ENCODE peak calls at places on chromosomes 3 and 15, in four cellular contexts. P is right cardiac atrium, H is lower lobe of right lung, K is lung. R is an unnamed sample. For H3K4me1, the result is how much of the 10 kb centered on the place peaks cover.

GRCh38 chr3:141913150-141913811 is 36.8 kb downstream of the ATP1B3 start:
- DNase-seq in H (no peak), K (peak), P (no peak), R (no peak)

GRCh38 chr3:100456745-100457144 is 35.7 kb upstream of the TMEM45A start:
- DNase-seq in K (no peak), P (no peak), H (no peak), R (no peak)

GRCh38 chr3:48997714-48998637 is 7.9 kb downstream of the P4HTM start:
- DNase-seq in H (no peak), P (no peak), K (no peak), R (no peak)

GRCh38 chr3:119294402-119294888 is 262 bp downstream of the ARHGAP31 start:
- DNase-seq in K (peak), H (peak), P (peak), R (peak)

GRCh38 chr3:55725681-55726500 is 238.8 kb upstream of the WNT5A start:
- DNase-seq in H (no peak), K (no peak), P (no peak), R (no peak)

GRCh38 chr3:150253622-150254021 is 154.5 kb upstream of the TSC22D2 start:
- DNase-seq in P (no peak), H (no peak), K (no peak), R (peak)

GRCh38 chr15:77542491-77543001 is 90.2 kb downstream of the LINGO1 start:
- DNase-seq in P (no peak), H (no peak), K (no peak), R (no peak)

GRCh38 chr3:79685108-79685507 is 82.7 kb downstream of the ROBO1 start:
- DNase-seq in K (no peak), H (no peak), P (no peak), R (no peak)

GRCh38 chr3:132804498-132804897 is 82.3 kb upstream of the NPHP3 start:
- DNase-seq in H (no peak), P (peak), K (no peak), R (no peak)

GRCh38 chr15:31398677-31399260 is 72.1 kb downstream of the KLF13 start:
- DNase-seq in K (no peak), P (peak), H (no peak), R (no peak)

GRCh38 chr3:73674280-73674679 is 49.5 kb upstream of the PDZRN3 start:
- DNase-seq in K (no peak), P (no peak), H (no peak), R (no peak)

GRCh38 chr3:66110840-66111239 is 72.1 kb upstream of the MAGI1 start:
- DNase-seq in K (no peak), H (no peak), P (peak), R (no peak)

GRCh38 chr3:100069472-100069871 is 44.8 kb downstream of the FILIP1L start:
- DNase-seq in P (no peak), H (no peak), K (no peak), R (no peak)

GRCh38 chr3:53114412-53115074 is 15.7 kb downstream of the RFT1 start:
- DNase-seq in P (no peak), K (no peak), H (no peak), R (no peak)

GRCh38 chr3:150090877-150091276 is 120.2 kb upstream of the PFN2 start:
- DNase-seq in P (no peak), H (no peak), K (no peak), R (no peak)

GRCh38 chr3:194382892-194383223 is 13.3 kb upstream of the LRRC15 start:
- DNase-seq in K (no peak), P (no peak), H (no peak), R (no peak)

GRCh38 chr3:69871256-69871655 is 128.3 kb upstream of the SAMMSON start:
- DNase-seq in H (no peak), P (no peak), K (no peak), R (no peak)

GRCh38 chr15:73237910-73238309 is 130.8 kb downstream of the HCN4 start:
- DNase-seq in K (no peak), P (no peak), H (no peak), R (no peak)

GRCh38 chr3:73055583-73056364 is 5.7 kb upstream of the EBLN2 start:
- DNase-seq in P (no peak), H (no peak), K (no peak), R (no peak)

GRCh38 chr3:49855662-49856061 is 702 bp downstream of the TRAIP start:
- DNase-seq in K (no peak), H (no peak), P (no peak), R (no peak)

GRCh38 chr15:24784506-24784905 is 108.9 kb downstream of the NPAP1 start:
- DNase-seq in P (no peak), H (no peak), K (no peak), R (no peak)

GRCh38 chr3:57228734-57229505 is 1.4 kb downstream of the APPL1 start:
- DNase-seq in K (no peak), P (no peak), H (no peak), R (no peak)

GRCh38 chr3:153667341-153667740 is 453.8 kb upstream of the ARHGEF26 start:
- DNase-seq in H (no peak), P (no peak), K (no peak), R (no peak)

GRCh38 chr3:48694610-48695051 is 8.9 kb upstream of the NCKIPSD start:
- DNase-seq in H (peak), K (peak), P (peak), R (peak)

GRCh38 chr15:32722126-32722525 is 4.3 kb downstream of the GREM1 start:
- DNase-seq in H (no peak), P (no peak), K (no peak), R (no peak)

GRCh38 chr15:34514251-34514760 is 69.1 kb downstream of the GOLGA8B start:
- DNase-seq in K (no peak), P (peak), H (peak), R (peak)

GRCh38 chr3:195566797-195567196 is 16.9 kb downstream of the APOD start:
- DNase-seq in K (no peak), P (peak), H (no peak), R (no peak)

GRCh38 chr3:17749281-17749680 is 6.8 kb upstream of the TBC1D5 start:
- DNase-seq in P (no peak), K (no peak), H (no peak), R (no peak)

GRCh38 chr3:10399634-10400033 is 78.7 kb upstream of the SEC13 start:
- DNase-seq in K (no peak), H (no peak), P (no peak), R (no peak)

GRCh38 chr15:90603893-90604292 is 74.2 kb downstream of the CRTC3 start:
- DNase-seq in K (peak), P (peak), H (peak), R (no peak)

GRCh38 chr15:36545451-36545992 is 33.9 kb upstream of the CDIN1 start:
- DNase-seq in K (no peak), H (no peak), P (no peak), R (no peak)

DNA sequence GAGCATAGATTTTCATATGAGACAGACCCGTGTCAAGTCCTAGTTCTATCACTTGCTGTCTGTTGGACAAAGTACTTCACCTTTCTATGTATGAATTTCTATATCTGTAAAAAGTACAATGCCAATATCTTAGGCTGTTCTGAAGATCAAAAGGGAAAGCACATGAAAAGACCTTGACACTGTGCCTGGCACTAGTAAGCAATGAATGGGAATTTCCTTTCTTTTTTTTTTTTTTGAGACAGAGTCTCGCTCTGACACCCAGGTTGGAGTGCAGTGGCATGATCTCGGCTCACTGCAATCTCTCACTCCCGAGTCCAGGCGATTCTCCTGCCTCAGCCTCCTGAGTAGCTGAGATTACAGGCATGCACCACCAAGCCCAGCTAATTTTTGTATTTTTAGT is 35.4 kb upstream of the ETV5 start:
- DNase-seq in K (no peak), P (no peak), H (no peak), R (no peak)
- H3K4me1 ChIP-seq in K (under half), P (under half), H (under half), R (under half)

GRCh38 chr3:106837616-106838015 is 539.6 kb upstream of the CCDC54 start:
- DNase-seq in P (no peak), H (no peak), K (no peak), R (no peak)
- H3K4me1 ChIP-seq in P (under half), H (under half), K (under half), R (under half)

GRCh38 chr3:43769471-43770425 is 79.0 kb downstream of the ABHD5 start:
- DNase-seq in K (peak), P (peak), H (peak), R (peak)

GRCh38 chr3:43769097-43769470 is 78.3 kb downstream of the ABHD5 start:
- DNase-seq in P (no peak), H (no peak), K (no peak), R (no peak)

GRCh38 chr3:43770426-43771103 is 79.8 kb downstream of the ABHD5 start:
- DNase-seq in H (peak), P (peak), K (peak), R (peak)

GRCh38 chr3:43766672-43767465 is 76.1 kb downstream of the ABHD5 start:
- DNase-seq in H (no peak), K (no peak), P (no peak), R (no peak)

DNA sequence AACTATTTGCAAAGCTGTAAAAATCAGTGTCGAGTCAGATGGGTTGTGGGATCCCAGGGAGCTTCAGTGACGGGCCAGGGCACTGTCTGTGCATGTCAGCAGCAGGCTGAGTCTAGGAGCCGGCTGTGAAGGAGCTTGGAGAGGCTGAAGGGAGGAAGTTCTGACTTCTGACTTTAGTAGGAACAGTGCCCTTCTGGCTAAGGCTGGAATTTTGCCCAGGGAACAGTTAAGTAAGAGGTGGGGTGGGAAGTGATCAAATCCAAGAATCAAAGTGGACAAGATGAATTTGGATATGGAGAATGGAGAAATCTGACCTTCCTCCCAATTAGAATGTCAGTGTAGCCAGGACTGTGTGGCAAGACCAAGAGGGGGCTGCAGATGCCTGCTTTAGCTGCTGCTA is 77.9 kb downstream of the ABHD5 start:
- DNase-seq in P (peak), K (peak), H (peak), R (no peak)
- H3K4me1 ChIP-seq in P (under half), K (under half), H (under half), R (under half)

DNA sequence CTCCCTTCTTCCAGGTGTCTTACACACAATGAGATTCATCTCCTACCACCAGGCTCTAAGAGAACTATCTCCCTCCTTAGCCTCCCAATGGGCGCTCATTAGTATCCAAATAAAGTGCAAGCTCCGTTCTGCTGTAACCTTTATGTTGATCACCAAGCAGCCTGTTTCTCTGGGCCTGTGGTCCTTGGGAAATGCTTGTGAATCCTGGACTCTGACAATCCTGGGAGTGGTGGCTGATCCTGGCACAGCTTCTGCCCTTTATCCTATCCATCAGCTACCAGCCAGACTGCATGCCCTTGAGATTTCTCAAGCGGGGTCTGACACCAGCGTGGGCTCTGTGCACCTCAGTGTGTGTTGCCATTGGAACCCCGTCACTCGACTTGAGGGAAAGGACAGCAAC is 26.1 kb upstream of the USP3 start:
- DNase-seq in K (no peak), P (no peak), H (no peak), R (no peak)
- H3K4me1 ChIP-seq in K (under half), P (under half), H (half or more), R (under half)

GRCh38 chr15:25810631-25811077 is 52.5 kb downstream of the ATP10A start:
- DNase-seq in H (no peak), P (no peak), K (no peak), R (no peak)
- H3K4me1 ChIP-seq in H (under half), P (under half), K (under half), R (under half)

GRCh38 chr3:167733961-167734497 is 663 bp downstream of the PDCD10 start:
- DNase-seq in P (no peak), K (no peak), H (no peak), R (no peak)
- H3K4me1 ChIP-seq in P (under half), K (under half), H (under half), R (under half)

DNA sequence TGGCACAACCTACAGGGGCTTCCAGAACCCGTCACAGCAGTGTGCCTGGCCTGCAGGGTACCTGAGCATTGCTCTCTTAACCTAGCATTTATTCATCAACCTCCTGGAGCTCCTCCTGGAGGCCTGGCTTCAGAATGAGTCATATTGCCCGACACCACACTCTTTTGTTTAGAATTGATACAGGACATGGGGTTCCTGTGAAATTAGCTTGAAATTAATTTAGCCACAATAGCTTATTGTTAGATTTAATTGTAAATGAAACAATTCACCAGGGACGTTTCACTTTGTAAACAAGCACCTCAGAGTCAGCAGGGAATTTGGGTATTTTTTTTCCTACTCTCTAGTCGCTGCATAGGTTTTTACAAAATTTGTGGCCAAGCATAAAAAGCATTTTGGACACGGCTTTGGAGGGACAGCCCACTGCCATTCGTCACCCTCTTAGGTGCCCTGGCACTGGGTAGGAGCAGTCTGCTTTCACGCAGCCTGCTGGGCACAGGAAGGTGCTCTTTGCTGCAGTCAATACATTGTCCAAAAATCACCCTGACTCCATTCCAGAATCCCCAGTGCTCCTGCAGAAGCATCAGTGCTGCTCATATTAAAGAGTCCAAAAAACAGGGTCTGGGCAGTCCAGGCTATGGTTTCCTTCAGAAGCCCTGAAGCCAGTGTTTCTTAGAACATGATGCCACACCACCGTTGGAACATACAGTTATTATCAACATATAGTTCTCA is 60.8 kb upstream of the MEF2A start:
- DNase-seq in H (no peak), K (no peak), P (peak), R (no peak)
- H3K4me1 ChIP-seq in H (half or more), K (under half), P (under half), R (half or more)